ENCODE peak calls at places on chromosomes 3 and 15, in six cellular contexts. N, W, F, S, Z and R are unnamed samples. For H3K36me3, the result is how much of the 10 kb centered on the place peaks cover.

GRCh38 chr3:66276705-66277274 is 56.0 kb downstream of the SLC25A26 start:
- DNase-seq in N (peak), W (no peak), F (peak), S (peak), Z (peak), R (no peak)

GRCh38 chr3:108380128-108380795 is 83.9 kb downstream of the HHLA2 start:
- DNase-seq in N (no peak), W (no peak), F (no peak), S (no peak), Z (no peak), R (no peak)

GRCh38 chr15:52407374-52407773 is 111.8 kb upstream of the MYO5C start:
- DNase-seq in N (no peak), W (no peak), F (no peak), S (no peak), Z (no peak), R (no peak)

GRCh38 chr15:74422370-74422722 is 11.4 kb downstream of the SEMA7A start:
- DNase-seq in N (no peak), W (no peak), F (no peak), S (no peak), Z (no peak), R (no peak)

GRCh38 chr3:58353722-58354553 is 21.2 kb downstream of the PXK start:
- DNase-seq in N (no peak), W (no peak), F (peak), S (no peak), Z (no peak), R (no peak)

GRCh38 chr3:42709621-42710020 is 7.0 kb upstream of the HHATL start:
- DNase-seq in N (peak), W (peak), F (no peak), S (no peak), Z (no peak), R (no peak)

GRCh38 chr15:39743611-39744010 is 39.0 kb downstream of the FSIP1 start:
- DNase-seq in N (no peak), W (no peak), F (no peak), S (no peak), Z (peak), R (no peak)

GRCh38 chr15:67882487-67883227 is 42.8 kb upstream of the RNU6-1 start:
- DNase-seq in N (no peak), W (no peak), F (peak), S (no peak), Z (no peak), R (no peak)

GRCh38 chr15:32942286-32942927 is 224.6 kb downstream of the GREM1 start:
- DNase-seq in N (no peak), W (no peak), F (no peak), S (no peak), Z (no peak), R (no peak)

GRCh38 chr3:195307711-195308110 is 36.8 kb upstream of the XXYLT1 start:
- DNase-seq in N (no peak), W (no peak), F (no peak), S (no peak), Z (no peak), R (no peak)

GRCh38 chr3:17973559-17973906 is 231.1 kb upstream of the TBC1D5 start:
- DNase-seq in N (peak), W (no peak), F (no peak), S (no peak), Z (no peak), R (no peak)

GRCh38 chr3:171176244-171176925 is 149.9 kb upstream of the SLC2A2 start:
- DNase-seq in N (no peak), W (no peak), F (no peak), S (no peak), Z (no peak), R (peak)
- H3K36me3 ChIP-seq in N (under half), W (under half), F (under half), S (under half), Z (under half), R (under half)

GRCh38 chr15:85452436-85452835 is 72.0 kb downstream of the AKAP13 start:
- DNase-seq in N (no peak), W (no peak), F (no peak), S (no peak), Z (no peak), R (no peak)

GRCh38 chr15:85453144-85453872 is 72.9 kb downstream of the AKAP13 start:
- DNase-seq in N (no peak), W (no peak), F (no peak), S (no peak), Z (no peak), R (no peak)

GRCh38 chr15:85456798-85457197 is 76.4 kb downstream of the AKAP13 start:
- DNase-seq in N (no peak), W (no peak), F (no peak), S (no peak), Z (no peak), R (no peak)

GRCh38 chr15:85455851-85456250 is 75.4 kb downstream of the AKAP13 start:
- DNase-seq in N (no peak), W (no peak), F (no peak), S (no peak), Z (no peak), R (no peak)

GRCh38 chr15:85454403-85454802 is 74.0 kb downstream of the AKAP13 start:
- DNase-seq in N (no peak), W (no peak), F (no peak), S (no peak), Z (no peak), R (no peak)
- TF ChIP-seq CTCF in N (no peak), W (no peak), F (no peak), S (no peak), Z (no peak), R (no peak)

GRCh38 chr3:62875103-62876002 is at the start of gene CADPS:
- DNase-seq in N (peak), W (no peak), F (no peak), S (peak), Z (no peak), R (peak)

GRCh38 chr3:62876064-62876463 is 848 bp upstream of the CADPS start:
- DNase-seq in N (peak), W (peak), F (peak), S (no peak), Z (peak), R (peak)

GRCh38 chr3:62874398-62875102 is 666 bp downstream of the CADPS start:
- DNase-seq in N (no peak), W (no peak), F (no peak), S (peak), Z (no peak), R (no peak)

GRCh38 chr3:62872318-62872717 is 2.9 kb downstream of the CADPS start:
- DNase-seq in N (no peak), W (no peak), F (no peak), S (no peak), Z (no peak), R (no peak)

DNA sequence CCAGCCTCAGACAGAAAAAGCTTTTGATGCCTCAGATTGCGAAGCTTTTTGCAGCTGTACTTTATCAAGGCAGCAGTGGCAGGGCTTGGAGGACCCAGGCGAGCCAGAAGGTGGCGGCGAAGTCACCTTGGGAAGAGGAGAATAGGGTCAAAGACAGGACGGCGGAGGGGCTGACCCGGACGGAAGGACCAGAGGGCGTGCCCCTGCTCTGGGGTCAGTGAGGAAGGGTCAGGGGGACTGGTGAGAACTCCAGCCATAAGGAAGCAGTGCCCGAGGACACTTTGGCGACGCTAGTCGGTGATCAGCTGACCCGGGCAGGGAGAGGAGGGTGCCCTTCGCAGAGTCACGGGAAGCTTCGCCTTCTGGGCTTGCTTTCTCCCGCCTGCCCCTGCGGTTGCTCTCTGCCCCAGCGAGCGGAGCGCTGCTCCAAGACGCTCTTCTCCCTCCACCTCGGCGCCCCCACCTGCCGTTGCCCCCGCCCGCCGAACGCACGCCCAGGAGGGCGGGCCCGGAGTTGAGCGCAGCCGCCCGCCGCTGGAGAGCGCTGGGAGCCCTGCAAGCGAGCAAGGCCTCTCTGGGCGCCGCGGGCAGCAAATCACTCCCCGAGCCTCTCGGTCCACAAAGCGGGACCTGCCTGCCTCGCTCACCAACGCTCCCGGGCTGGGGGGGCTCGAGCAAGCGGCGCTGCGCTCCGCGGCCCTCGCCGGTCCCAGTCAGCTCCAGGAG is 1.4 kb downstream of the CADPS start:
- DNase-seq in N (peak), W (peak), F (no peak), S (peak), Z (no peak), R (peak)
- H3K4me3 ChIP-seq in N (peak), W (peak), F (no peak), S (peak), Z (peak), R (peak)

GRCh38 chr15:72536506-72536905 is 62.4 kb downstream of the ARIH1 start:
- DNase-seq in N (no peak), W (no peak), F (no peak), S (no peak), Z (no peak), R (no peak)
- H3K36me3 ChIP-seq in N (under half), W (under half), F (under half), S (under half), Z (under half), R (under half)

GRCh38 chr3:25474000-25474399 is 45.9 kb downstream of the RARB start:
- DNase-seq in N (no peak), W (no peak), F (no peak), S (no peak), Z (no peak), R (no peak)
- TF ChIP-seq CTCF in N (no peak), W (no peak), F (no peak), S (no peak), Z (no peak), R (no peak)

GRCh38 chr3:71305246-71306206 is 278.0 kb downstream of the FOXP1 start:
- DNase-seq in N (peak), W (peak), F (peak), S (no peak), Z (peak), R (peak)
- H3K4me3 ChIP-seq in N (no peak), W (peak), F (peak), S (no peak), Z (peak), R (no peak)